ENCODE peak calls at places on chromosomes 6 and 20, in seven cellular contexts. Q, I, T, Z, E, D and G are unnamed samples.

GRCh38 chr6:52249078-52249477 is 4.8 kb upstream of the IL17F start:
- DNase-seq in Q (no peak), I (no peak), T (no peak), Z (no peak), E (no peak), D (no peak), G (no peak)

GRCh38 chr6:164142312-164142711 is 727.8 kb downstream of the QKI start:
- DNase-seq in Q (no peak), I (no peak), T (no peak), Z (no peak), E (no peak), D (no peak), G (no peak)

GRCh38 chr20:5670874-5671273 is 79.3 kb upstream of the SHLD1 start:
- DNase-seq in Q (no peak), I (no peak), T (no peak), Z (no peak), E (no peak), D (no peak), G (no peak)

GRCh38 chr6:118893095-118893881 is 664 bp upstream of the ASF1A start:
- DNase-seq in Q (no peak), I (peak), T (peak), Z (no peak), E (peak), D (peak), G (peak)

GRCh38 chr6:121520337-121521163 is 85.1 kb downstream of the GJA1 start:
- DNase-seq in Q (no peak), I (peak), T (no peak), Z (no peak), E (no peak), D (peak), G (no peak)

GRCh38 chr6:144134176-144134575 is 16.1 kb upstream of the STX11 start:
- DNase-seq in Q (no peak), I (no peak), T (no peak), Z (no peak), E (no peak), D (no peak), G (no peak)

GRCh38 chr6:1044040-1044836 is 267.7 kb upstream of the FOXQ1 start:
- DNase-seq in Q (no peak), I (no peak), T (no peak), Z (no peak), E (no peak), D (no peak), G (no peak)

GRCh38 chr20:53940883-53941546 is 129.4 kb downstream of the BCAS1 start:
- DNase-seq in Q (no peak), I (peak), T (no peak), Z (peak), E (no peak), D (peak), G (no peak)

GRCh38 chr6:151763303-151763702 is 44.2 kb upstream of the ESR1 start:
- DNase-seq in Q (no peak), I (peak), T (no peak), Z (no peak), E (no peak), D (no peak), G (no peak)

GRCh38 chr6:136051140-136051775 is 198.9 kb downstream of the MTFR2 start:
- DNase-seq in Q (no peak), I (peak), T (no peak), Z (no peak), E (no peak), D (no peak), G (no peak)

GRCh38 chr6:126530777-126531176 is 190.9 kb downstream of the CENPW start:
- DNase-seq in Q (no peak), I (no peak), T (no peak), Z (no peak), E (no peak), D (no peak), G (no peak)

GRCh38 chr6:12048609-12049008 is 36.5 kb downstream of the HIVEP1 start:
- DNase-seq in Q (no peak), I (no peak), T (no peak), Z (no peak), E (no peak), D (no peak), G (no peak)

GRCh38 chr6:167559675-167560479 is 235.0 kb downstream of the TTLL2 start:
- DNase-seq in Q (no peak), I (no peak), T (no peak), Z (no peak), E (no peak), D (no peak), G (no peak)

GRCh38 chr6:114304304-114304887 is 38.4 kb downstream of the HS3ST5 start:
- DNase-seq in Q (no peak), I (peak), T (no peak), Z (no peak), E (no peak), D (peak), G (peak)

GRCh38 chr6:151071295-151071694 is 168.5 kb upstream of the AKAP12 start:
- DNase-seq in Q (no peak), I (peak), T (no peak), Z (peak), E (no peak), D (peak), G (no peak)

GRCh38 chr6:105167987-105168386 is 11.8 kb downstream of the POPDC3 start:
- DNase-seq in Q (no peak), I (no peak), T (no peak), Z (no peak), E (no peak), D (no peak), G (peak)

GRCh38 chr6:18118330-18118729 is 4.1 kb downstream of the NHLRC1 start:
- DNase-seq in Q (no peak), I (no peak), T (no peak), Z (no peak), E (no peak), D (no peak), G (peak)

GRCh38 chr6:142297996-142298753 is 3.6 kb upstream of the ADGRG6 start:
- DNase-seq in Q (no peak), I (peak), T (no peak), Z (no peak), E (no peak), D (peak), G (no peak)

GRCh38 chr20:20215976-20216727 is 151.8 kb upstream of the INSM1 start:
- DNase-seq in Q (no peak), I (no peak), T (no peak), Z (peak), E (peak), D (no peak), G (peak)

GRCh38 chr6:147611992-147612391 is 103.5 kb downstream of the SAMD5 start:
- DNase-seq in Q (no peak), I (no peak), T (no peak), Z (no peak), E (no peak), D (no peak), G (no peak)

GRCh38 chr6:112683926-112684325 is 336.8 kb downstream of the RFPL4B start:
- DNase-seq in Q (no peak), I (peak), T (no peak), Z (no peak), E (no peak), D (peak), G (no peak)

GRCh38 chr20:39112196-39112743 is 150.1 kb downstream of the DHX35 start:
- DNase-seq in Q (peak), I (peak), T (no peak), Z (peak), E (no peak), D (peak), G (peak)

GRCh38 chr6:13522639-13523038 is 35.2 kb upstream of the GFOD1 start:
- DNase-seq in Q (no peak), I (peak), T (no peak), Z (no peak), E (no peak), D (peak), G (no peak)

GRCh38 chr20:24034820-24035219 is 46.2 kb upstream of the GGTLC1 start:
- DNase-seq in Q (no peak), I (no peak), T (no peak), Z (no peak), E (no peak), D (peak), G (peak)

GRCh38 chr6:136317023-136317649 is 27.5 kb upstream of the BCLAF1 start:
- DNase-seq in Q (peak), I (peak), T (peak), Z (no peak), E (peak), D (peak), G (peak)

GRCh38 chr6:82017316-82017715 is 230.2 kb downstream of the IBTK start:
- DNase-seq in Q (no peak), I (peak), T (no peak), Z (no peak), E (no peak), D (peak), G (peak)

GRCh38 chr20:21134883-21135493 is 9.1 kb downstream of the KIZ start:
- DNase-seq in Q (no peak), I (no peak), T (no peak), Z (no peak), E (no peak), D (no peak), G (no peak)

GRCh38 chr6:43338243-43338642 is 29.6 kb upstream of the CRIP3 start:
- DNase-seq in Q (peak), I (no peak), T (peak), Z (no peak), E (no peak), D (no peak), G (no peak)